ENCODE peak calls at places on chromosomes 13 and 19, in nine cellular contexts. One of them, this sample, is unnamed.

GRCh38 chr19:31348416-31349159 is 648 bp downstream of the TSHZ3 start:
- DNase-seq in colonic mucosa: no peak
- DNase-seq in stomach: no peak
- DNase-seq in heart right ventricle: peak; percentile 31
- DNase-seq in SJSA1: peak; percentile 71
- DNase-seq in SK-N-SH: peak; percentile 56
- DNase-seq in mesenchymal stem cell: peak; percentile 56
- DNase-seq in neural progenitor cell: peak; percentile 39
- DNase-seq in esophagus squamous epithelium: no peak
- DNase-seq in this sample: no peak

GRCh38 chr19:6753178-6754031 is 13.8 kb downstream of the SH2D3A start:
- DNase-seq in mesenchymal stem cell: peak; percentile 50
- DNase-seq in SK-N-SH: peak; percentile 92
- DNase-seq in SJSA1: no peak
- DNase-seq in colonic mucosa: peak; percentile 94
- DNase-seq in stomach: peak; percentile 87
- DNase-seq in heart right ventricle: peak; percentile 68
- DNase-seq in esophagus squamous epithelium: peak; percentile 41
- DNase-seq in neural progenitor cell: peak; percentile 97
- DNase-seq in this sample: peak; percentile 96

GRCh38 chr19:33823341-33823740 is 26.7 kb downstream of the KCTD15 start:
- DNase-seq in heart right ventricle: no peak
- DNase-seq in neural progenitor cell: no peak
- DNase-seq in stomach: no peak
- DNase-seq in colonic mucosa: no peak
- DNase-seq in SK-N-SH: no peak
- DNase-seq in mesenchymal stem cell: no peak
- DNase-seq in esophagus squamous epithelium: no peak
- DNase-seq in SJSA1: no peak
- DNase-seq in this sample: peak; percentile 51

GRCh38 chr13:101552286-101552685 is 99.8 kb downstream of the ITGBL1 start:
- DNase-seq in esophagus squamous epithelium: no peak
- DNase-seq in stomach: no peak
- DNase-seq in mesenchymal stem cell: no peak
- DNase-seq in SK-N-SH: no peak
- DNase-seq in neural progenitor cell: no peak
- DNase-seq in SJSA1: no peak
- DNase-seq in colonic mucosa: no peak
- DNase-seq in heart right ventricle: no peak
- DNase-seq in this sample: no peak

GRCh38 chr13:72204291-72204690 is 337.3 kb upstream of the DACH1 start:
- DNase-seq in stomach: no peak
- DNase-seq in colonic mucosa: no peak
- DNase-seq in SJSA1: no peak
- DNase-seq in neural progenitor cell: no peak
- DNase-seq in esophagus squamous epithelium: no peak
- DNase-seq in heart right ventricle: no peak
- DNase-seq in mesenchymal stem cell: no peak
- DNase-seq in SK-N-SH: no peak
- DNase-seq in this sample: no peak

GRCh38 chr19:10471909-10472308 is 31.2 kb downstream of the KEAP1 start:
- DNase-seq in colonic mucosa: no peak
- DNase-seq in SJSA1: no peak
- DNase-seq in stomach: no peak
- DNase-seq in mesenchymal stem cell: peak; percentile 48
- DNase-seq in SK-N-SH: peak; percentile 65
- DNase-seq in neural progenitor cell: no peak
- DNase-seq in esophagus squamous epithelium: no peak
- DNase-seq in heart right ventricle: no peak
- DNase-seq in this sample: peak; percentile 88

GRCh38 chr13:42086582-42086981 is 38.1 kb downstream of the DGKH start:
- DNase-seq in SK-N-SH: no peak
- DNase-seq in SJSA1: no peak
- DNase-seq in esophagus squamous epithelium: no peak
- DNase-seq in mesenchymal stem cell: no peak
- DNase-seq in neural progenitor cell: no peak
- DNase-seq in colonic mucosa: no peak
- DNase-seq in stomach: no peak
- DNase-seq in heart right ventricle: no peak
- DNase-seq in this sample: no peak

GRCh38 chr13:33109801-33110200 is 93.6 kb downstream of the KL start:
- DNase-seq in mesenchymal stem cell: no peak
- DNase-seq in neural progenitor cell: peak; percentile 31
- DNase-seq in heart right ventricle: no peak
- DNase-seq in esophagus squamous epithelium: no peak
- DNase-seq in SK-N-SH: no peak
- DNase-seq in colonic mucosa: no peak
- DNase-seq in SJSA1: no peak
- DNase-seq in stomach: no peak
- DNase-seq in this sample: no peak

GRCh38 chr19:58572818-58573657 is at the start of gene MZF1:
- DNase-seq in SK-N-SH: peak; percentile 94
- DNase-seq in stomach: peak; percentile 100
- DNase-seq in colonic mucosa: peak; percentile 99
- DNase-seq in mesenchymal stem cell: peak; percentile 100
- DNase-seq in neural progenitor cell: peak; percentile 100
- DNase-seq in SJSA1: peak; percentile 100
- DNase-seq in heart right ventricle: peak; percentile 100
- DNase-seq in esophagus squamous epithelium: no peak
- DNase-seq in this sample: peak; percentile 99

GRCh38 chr13:111559612-111560423 is 239.4 kb downstream of the TEX29 start:
- DNase-seq in neural progenitor cell: no peak
- DNase-seq in SJSA1: no peak
- DNase-seq in heart right ventricle: no peak
- DNase-seq in stomach: no peak
- DNase-seq in colonic mucosa: no peak
- DNase-seq in esophagus squamous epithelium: no peak
- DNase-seq in mesenchymal stem cell: no peak
- DNase-seq in SK-N-SH: no peak
- DNase-seq in this sample: no peak

GRCh38 chr13:79725841-79726240 is 244.9 kb downstream of the NDFIP2 start:
- DNase-seq in mesenchymal stem cell: no peak
- DNase-seq in heart right ventricle: no peak
- DNase-seq in stomach: no peak
- DNase-seq in SK-N-SH: no peak
- DNase-seq in neural progenitor cell: no peak
- DNase-seq in SJSA1: no peak
- DNase-seq in esophagus squamous epithelium: no peak
- DNase-seq in colonic mucosa: no peak
- DNase-seq in this sample: no peak

GRCh38 chr13:79724348-79725103 is 243.6 kb downstream of the NDFIP2 start:
- DNase-seq in stomach: no peak
- DNase-seq in neural progenitor cell: no peak
- DNase-seq in SJSA1: no peak
- DNase-seq in SK-N-SH: no peak
- DNase-seq in mesenchymal stem cell: no peak
- DNase-seq in heart right ventricle: no peak
- DNase-seq in esophagus squamous epithelium: no peak
- DNase-seq in colonic mucosa: peak; percentile 44
- DNase-seq in this sample: no peak

GRCh38 chr13:79722885-79723445 is 242.0 kb downstream of the NDFIP2 start:
- DNase-seq in SJSA1: no peak
- DNase-seq in esophagus squamous epithelium: no peak
- DNase-seq in SK-N-SH: no peak
- DNase-seq in stomach: no peak
- DNase-seq in colonic mucosa: no peak
- DNase-seq in neural progenitor cell: no peak
- DNase-seq in heart right ventricle: no peak
- DNase-seq in mesenchymal stem cell: no peak
- DNase-seq in this sample: no peak

GRCh38 chr13:79723462-79724116 is 242.6 kb downstream of the NDFIP2 start:
- DNase-seq in neural progenitor cell: no peak
- DNase-seq in heart right ventricle: peak; percentile 23
- DNase-seq in stomach: no peak
- DNase-seq in mesenchymal stem cell: no peak
- DNase-seq in colonic mucosa: peak; percentile 34
- DNase-seq in esophagus squamous epithelium: no peak
- DNase-seq in SJSA1: no peak
- DNase-seq in SK-N-SH: no peak
- DNase-seq in this sample: no peak
- H3K27ac ChIP-seq in neural progenitor cell: no peak overlapping the region
- H3K27ac ChIP-seq in heart right ventricle: peak overlapping the region; percentile 37
- H3K27ac ChIP-seq in stomach: no peak overlapping the region
- H3K27ac ChIP-seq in mesenchymal stem cell: peak overlapping the region; percentile 25
- H3K27ac ChIP-seq in colonic mucosa: peak overlapping the region; percentile 81
- H3K27ac ChIP-seq in esophagus squamous epithelium: no peak overlapping the region
- H3K27ac ChIP-seq in SJSA1: no peak overlapping the region
- H3K27ac ChIP-seq in SK-N-SH: peak overlapping the region; percentile 87
- H3K27ac ChIP-seq in this sample: no peak overlapping the region

GRCh38 chr13:46953331-46953730 is 56.5 kb upstream of the HTR2A start:
- DNase-seq in esophagus squamous epithelium: no peak
- DNase-seq in SJSA1: no peak
- DNase-seq in mesenchymal stem cell: no peak
- DNase-seq in colonic mucosa: no peak
- DNase-seq in stomach: no peak
- DNase-seq in SK-N-SH: no peak
- DNase-seq in heart right ventricle: no peak
- DNase-seq in neural progenitor cell: no peak
- DNase-seq in this sample: no peak
- H3K36me3 ChIP-seq in esophagus squamous epithelium: no peaks in the 10 kb centered on the region
- H3K36me3 ChIP-seq in SJSA1: no peaks in the 10 kb centered on the region
- H3K36me3 ChIP-seq in mesenchymal stem cell: no peaks in the 10 kb centered on the region
- H3K36me3 ChIP-seq in colonic mucosa: no peaks in the 10 kb centered on the region
- H3K36me3 ChIP-seq in stomach: no peaks in the 10 kb centered on the region
- H3K36me3 ChIP-seq in SK-N-SH: no peaks in the 10 kb centered on the region
- H3K36me3 ChIP-seq in heart right ventricle: no peaks in the 10 kb centered on the region
- H3K36me3 ChIP-seq in neural progenitor cell: no peaks in the 10 kb centered on the region
- H3K36me3 ChIP-seq in this sample: no peaks in the 10 kb centered on the region

GRCh38 chr19:49210108-49210900 is 52.7 kb downstream of the TRPM4 start:
- DNase-seq in SK-N-SH: peak; percentile 69
- DNase-seq in esophagus squamous epithelium: no peak
- DNase-seq in stomach: no peak
- DNase-seq in colonic mucosa: peak; percentile 35
- DNase-seq in SJSA1: no peak
- DNase-seq in neural progenitor cell: peak; percentile 94
- DNase-seq in heart right ventricle: no peak
- DNase-seq in mesenchymal stem cell: peak; percentile 16
- DNase-seq in this sample: no peak
- H3K27ac ChIP-seq in SK-N-SH: no peak overlapping the region
- H3K27ac ChIP-seq in esophagus squamous epithelium: no peak overlapping the region
- H3K27ac ChIP-seq in stomach: peak overlapping the region; percentile 25
- H3K27ac ChIP-seq in colonic mucosa: no peak overlapping the region
- H3K27ac ChIP-seq in SJSA1: no peak overlapping the region
- H3K27ac ChIP-seq in neural progenitor cell: peak overlapping the region; percentile 53
- H3K27ac ChIP-seq in heart right ventricle: no peak overlapping the region
- H3K27ac ChIP-seq in mesenchymal stem cell: no peak overlapping the region
- H3K27ac ChIP-seq in this sample: no peak overlapping the region

GRCh38 chr19:1816530-1817298 is 4.6 kb upstream of the ATP8B3 start:
- DNase-seq in stomach: no peak
- DNase-seq in neural progenitor cell: no peak
- DNase-seq in SJSA1: no peak
- DNase-seq in mesenchymal stem cell: no peak
- DNase-seq in heart right ventricle: no peak
- DNase-seq in esophagus squamous epithelium: no peak
- DNase-seq in SK-N-SH: no peak
- DNase-seq in colonic mucosa: no peak
- DNase-seq in this sample: no peak

GRCh38 chr19:1818549-1819195 is 6.6 kb upstream of the ATP8B3 start:
- DNase-seq in colonic mucosa: no peak
- DNase-seq in SJSA1: no peak
- DNase-seq in heart right ventricle: no peak
- DNase-seq in mesenchymal stem cell: no peak
- DNase-seq in stomach: no peak
- DNase-seq in esophagus squamous epithelium: no peak
- DNase-seq in neural progenitor cell: no peak
- DNase-seq in SK-N-SH: no peak
- DNase-seq in this sample: no peak

GRCh38 chr19:1819976-1820255 is 7.8 kb upstream of the ATP8B3 start:
- DNase-seq in heart right ventricle: no peak
- DNase-seq in stomach: no peak
- DNase-seq in SJSA1: no peak
- DNase-seq in esophagus squamous epithelium: no peak
- DNase-seq in mesenchymal stem cell: no peak
- DNase-seq in colonic mucosa: no peak
- DNase-seq in neural progenitor cell: no peak
- DNase-seq in SK-N-SH: no peak
- DNase-seq in this sample: no peak

GRCh38 chr19:1817553-1818179 is 5.6 kb upstream of the ATP8B3 start:
- DNase-seq in mesenchymal stem cell: no peak
- DNase-seq in stomach: no peak
- DNase-seq in SJSA1: no peak
- DNase-seq in esophagus squamous epithelium: no peak
- DNase-seq in SK-N-SH: no peak
- DNase-seq in heart right ventricle: peak; percentile 33
- DNase-seq in colonic mucosa: no peak
- DNase-seq in neural progenitor cell: no peak
- DNase-seq in this sample: no peak

GRCh38 chr19:1819211-1819975 is 7.3 kb upstream of the ATP8B3 start:
- DNase-seq in SK-N-SH: no peak
- DNase-seq in mesenchymal stem cell: no peak
- DNase-seq in neural progenitor cell: no peak
- DNase-seq in stomach: no peak
- DNase-seq in heart right ventricle: no peak
- DNase-seq in colonic mucosa: no peak
- DNase-seq in esophagus squamous epithelium: no peak
- DNase-seq in SJSA1: no peak
- DNase-seq in this sample: no peak
- H3K36me3 ChIP-seq in SK-N-SH: peaks cover 68% of the 10 kb centered on the region
- H3K36me3 ChIP-seq in mesenchymal stem cell: peaks cover 70% of the 10 kb centered on the region
- H3K36me3 ChIP-seq in neural progenitor cell: no peaks in the 10 kb centered on the region
- H3K36me3 ChIP-seq in stomach: peaks cover 99% of the 10 kb centered on the region
- H3K36me3 ChIP-seq in heart right ventricle: peaks cover 19% of the 10 kb centered on the region
- H3K36me3 ChIP-seq in colonic mucosa: peaks cover 25% of the 10 kb centered on the region
- H3K36me3 ChIP-seq in esophagus squamous epithelium: peaks cover 100% of the 10 kb centered on the region
- H3K36me3 ChIP-seq in SJSA1: peaks cover 85% of the 10 kb centered on the region
- H3K36me3 ChIP-seq in this sample: peaks cover 28% of the 10 kb centered on the region

DNA sequence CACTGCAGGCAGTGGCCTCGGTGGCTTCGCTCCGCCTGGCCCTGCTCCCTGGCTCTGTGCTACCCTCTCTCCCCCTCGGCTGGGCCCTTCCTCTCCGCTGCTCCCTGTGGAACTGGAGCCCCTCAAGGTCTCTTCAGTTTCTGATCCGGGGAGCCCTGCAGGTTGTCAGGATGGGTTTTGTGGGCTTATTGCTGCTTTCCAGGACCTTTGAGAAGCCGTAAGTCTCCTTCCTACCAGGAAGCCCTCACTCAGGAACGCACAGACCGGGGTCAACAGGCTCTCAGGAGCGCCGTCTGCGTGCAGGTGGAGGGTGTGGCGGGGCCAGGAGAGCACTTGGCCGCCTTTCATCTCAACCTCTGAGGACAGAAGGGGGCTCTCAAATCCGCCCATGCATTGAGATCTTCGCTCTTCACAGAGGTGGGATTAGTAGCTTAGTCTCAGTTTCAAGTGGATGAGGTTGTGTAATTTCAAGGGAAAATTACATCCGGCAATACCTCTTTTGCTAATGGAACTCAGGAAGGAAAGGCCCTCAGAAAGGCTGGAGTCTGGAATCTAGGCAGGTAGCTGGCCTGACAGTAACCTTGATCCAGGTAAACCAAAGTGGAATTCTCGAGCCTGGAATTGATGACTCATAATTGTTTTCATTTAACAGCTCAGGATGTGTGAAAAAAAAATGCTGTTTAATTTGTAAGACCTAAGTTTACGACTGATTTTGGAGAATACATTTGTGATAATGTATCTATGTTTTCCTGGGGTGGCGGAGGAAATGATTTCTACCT is 102.0 kb downstream of the ATP11A start:
- DNase-seq in colonic mucosa: no peak
- DNase-seq in SJSA1: no peak
- DNase-seq in mesenchymal stem cell: no peak
- DNase-seq in neural progenitor cell: no peak
- DNase-seq in esophagus squamous epithelium: no peak
- DNase-seq in stomach: peak; percentile 23
- DNase-seq in heart right ventricle: no peak
- DNase-seq in SK-N-SH: no peak
- DNase-seq in this sample: peak; percentile 34
- H3K27ac ChIP-seq in colonic mucosa: no peak overlapping the region
- H3K27ac ChIP-seq in SJSA1: no peak overlapping the region
- H3K27ac ChIP-seq in mesenchymal stem cell: no peak overlapping the region
- H3K27ac ChIP-seq in neural progenitor cell: no peak overlapping the region
- H3K27ac ChIP-seq in esophagus squamous epithelium: no peak overlapping the region
- H3K27ac ChIP-seq in stomach: no peak overlapping the region
- H3K27ac ChIP-seq in heart right ventricle: peak overlapping the region; percentile 13
- H3K27ac ChIP-seq in SK-N-SH: no peak overlapping the region
- H3K27ac ChIP-seq in this sample: no peak overlapping the region

GRCh38 chr19:39128511-39129079 is 3.0 kb downstream of the PAK4 start:
- DNase-seq in heart right ventricle: no peak
- DNase-seq in colonic mucosa: peak; percentile 53
- DNase-seq in SK-N-SH: no peak
- DNase-seq in mesenchymal stem cell: no peak
- DNase-seq in SJSA1: no peak
- DNase-seq in neural progenitor cell: no peak
- DNase-seq in esophagus squamous epithelium: no peak
- DNase-seq in stomach: no peak
- DNase-seq in this sample: no peak
- H3K36me3 ChIP-seq in heart right ventricle: no peaks in the 10 kb centered on the region
- H3K36me3 ChIP-seq in colonic mucosa: no peaks in the 10 kb centered on the region
- H3K36me3 ChIP-seq in SK-N-SH: no peaks in the 10 kb centered on the region
- H3K36me3 ChIP-seq in mesenchymal stem cell: no peaks in the 10 kb centered on the region
- H3K36me3 ChIP-seq in SJSA1: peaks cover 13% of the 10 kb centered on the region
- H3K36me3 ChIP-seq in neural progenitor cell: no peaks in the 10 kb centered on the region
- H3K36me3 ChIP-seq in esophagus squamous epithelium: no peaks in the 10 kb centered on the region
- H3K36me3 ChIP-seq in stomach: no peaks in the 10 kb centered on the region
- H3K36me3 ChIP-seq in this sample: no peaks in the 10 kb centered on the region